ENCODE peak calls at places on chromosome 16, in five cellular contexts. S, Z, W, V and O are unnamed samples.

GRCh38 chr16:5412721-5413120 is 315.1 kb upstream of the EEF2KMT start:
- DNase-seq in S (no peak), Z (no peak), W (no peak), V (no peak), O (no peak)

GRCh38 chr16:31333686-31334649 is 21.0 kb upstream of the ITGAX start:
- DNase-seq in S (peak; percentile 22), Z (peak; percentile 26), W (no peak), V (peak; percentile 29), O (peak; percentile 9)

GRCh38 chr16:22624038-22624656 is 113.5 kb downstream of the NPIPB5 start:
- DNase-seq in S (no peak), Z (no peak), W (peak; percentile 80), V (no peak), O (no peak)

GRCh38 chr16:81705261-81705660 is 73.8 kb upstream of the PLCG2 start:
- DNase-seq in S (no peak), Z (no peak), W (peak; percentile 56), V (no peak), O (no peak)

GRCh38 chr16:17360810-17361209 is 110.0 kb downstream of the XYLT1 start:
- DNase-seq in S (no peak), Z (no peak), W (no peak), V (no peak), O (no peak)

GRCh38 chr16:89114159-89114981 is 20.7 kb downstream of the ACSF3 start:
- DNase-seq in S (peak; percentile 80), Z (peak; percentile 10), W (peak; percentile 76), V (no peak), O (no peak)

GRCh38 chr16:86346034-86346433 is 164.3 kb upstream of the FOXF1 start:
- DNase-seq in S (no peak), Z (no peak), W (no peak), V (no peak), O (no peak)

GRCh38 chr16:27302126-27302525 is 11.6 kb upstream of the IL4R start:
- DNase-seq in S (no peak), Z (no peak), W (no peak), V (no peak), O (no peak)

GRCh38 chr16:425740-426114 is 278 bp downstream of the RAB11FIP3 start:
- DNase-seq in S (no peak), Z (no peak), W (no peak), V (no peak), O (peak; percentile 32)

GRCh38 chr16:6528217-6528616 is 804.4 kb upstream of the RBFOX1 start:
- DNase-seq in S (no peak), Z (no peak), W (no peak), V (no peak), O (no peak)

GRCh38 chr16:13552062-13552959 is 367.6 kb upstream of the ERCC4 start:
- DNase-seq in S (peak; percentile 12), Z (no peak), W (no peak), V (no peak), O (no peak)

GRCh38 chr16:7456221-7456620 is 123.6 kb downstream of the RBFOX1 start:
- DNase-seq in S (no peak), Z (no peak), W (no peak), V (no peak), O (no peak)

GRCh38 chr16:85912271-85912974 is 13.5 kb downstream of the IRF8 start:
- DNase-seq in S (no peak), Z (peak; percentile 99), W (no peak), V (no peak), O (no peak)

GRCh38 chr16:75075688-75076268 is 40.8 kb downstream of the LDHD start:
- DNase-seq in S (no peak), Z (no peak), W (no peak), V (peak; percentile 11), O (no peak)

GRCh38 chr16:3026609-3027487 is 3.0 kb downstream of the THOC6 start:
- DNase-seq in S (no peak), Z (no peak), W (no peak), V (no peak), O (no peak)

GRCh38 chr16:3027488-3027795 is 3.6 kb downstream of the THOC6 start:
- DNase-seq in S (no peak), Z (no peak), W (no peak), V (no peak), O (no peak)

GRCh38 chr16:3028716-3029319 is 5.0 kb downstream of the THOC6 start:
- DNase-seq in S (no peak), Z (no peak), W (no peak), V (no peak), O (no peak)

GRCh38 chr16:3029499-3030127 is 5.8 kb downstream of the THOC6 start:
- DNase-seq in S (no peak), Z (peak; percentile 46), W (no peak), V (no peak), O (no peak)

GRCh38 chr16:3027983-3028715 is 4.3 kb downstream of the THOC6 start:
- DNase-seq in S (no peak), Z (peak; percentile 79), W (peak; percentile 98), V (peak; percentile 79), O (peak; percentile 76)
- H3K27me3 ChIP-seq in S (peaks cover 26% of the 10 kb centered on the region), Z (peaks cover 9% of the 10 kb centered on the region), W (peaks cover 32% of the 10 kb centered on the region), V (peaks cover 9% of the 10 kb centered on the region), O (no peaks in the 10 kb centered on the region)

GRCh38 chr16:49280861-49281331 is 742 bp downstream of the CBLN1 start:
- DNase-seq in S (no peak), Z (no peak), W (peak; percentile 59), V (no peak), O (no peak)
- H3K27me3 ChIP-seq in S (peaks cover 77% of the 10 kb centered on the region), Z (peaks cover 93% of the 10 kb centered on the region), W (peaks cover 90% of the 10 kb centered on the region), V (peaks cover 15% of the 10 kb centered on the region), O (peaks cover 16% of the 10 kb centered on the region)

DNA sequence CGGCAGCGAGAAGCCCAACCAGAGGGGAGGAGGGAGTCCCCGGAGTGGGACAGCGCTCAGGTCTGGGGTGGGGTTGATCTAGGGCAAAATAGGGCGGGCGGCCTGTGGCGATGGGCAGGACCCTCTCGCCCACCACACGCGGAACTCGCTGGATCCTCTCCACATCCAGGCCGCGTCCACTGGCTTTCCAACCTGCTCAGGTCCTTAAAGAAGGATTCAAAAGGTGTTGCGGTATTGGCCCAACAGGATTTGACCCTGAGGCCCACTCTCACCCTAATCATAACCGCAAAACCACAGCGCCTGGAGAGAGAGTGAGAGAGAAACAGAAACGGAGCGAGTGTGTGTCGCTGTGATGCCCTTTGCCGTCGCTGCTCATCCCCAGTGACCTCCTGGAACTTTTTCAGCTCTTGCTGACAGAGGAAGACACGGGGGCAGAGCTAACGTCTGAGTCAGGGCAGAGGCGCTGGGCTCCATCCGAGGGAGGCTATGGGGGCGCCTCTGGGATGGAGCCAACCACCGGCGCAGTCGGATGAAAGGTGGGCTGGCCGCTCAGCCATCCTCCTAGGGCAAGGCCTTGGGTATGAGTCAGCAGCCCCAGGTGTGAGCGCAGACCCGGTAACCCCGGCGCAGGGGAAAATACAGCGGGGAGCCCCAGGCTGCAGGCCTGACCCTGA is 16.7 kb upstream of the OR1F1 start:
- DNase-seq in S (no peak), Z (no peak), W (no peak), V (no peak), O (peak; percentile 55)
- H3K27me3 ChIP-seq in S (peaks cover 82% of the 10 kb centered on the region), Z (peaks cover 96% of the 10 kb centered on the region), W (peaks cover 80% of the 10 kb centered on the region), V (peaks cover 22% of the 10 kb centered on the region), O (peaks cover 30% of the 10 kb centered on the region)

DNA sequence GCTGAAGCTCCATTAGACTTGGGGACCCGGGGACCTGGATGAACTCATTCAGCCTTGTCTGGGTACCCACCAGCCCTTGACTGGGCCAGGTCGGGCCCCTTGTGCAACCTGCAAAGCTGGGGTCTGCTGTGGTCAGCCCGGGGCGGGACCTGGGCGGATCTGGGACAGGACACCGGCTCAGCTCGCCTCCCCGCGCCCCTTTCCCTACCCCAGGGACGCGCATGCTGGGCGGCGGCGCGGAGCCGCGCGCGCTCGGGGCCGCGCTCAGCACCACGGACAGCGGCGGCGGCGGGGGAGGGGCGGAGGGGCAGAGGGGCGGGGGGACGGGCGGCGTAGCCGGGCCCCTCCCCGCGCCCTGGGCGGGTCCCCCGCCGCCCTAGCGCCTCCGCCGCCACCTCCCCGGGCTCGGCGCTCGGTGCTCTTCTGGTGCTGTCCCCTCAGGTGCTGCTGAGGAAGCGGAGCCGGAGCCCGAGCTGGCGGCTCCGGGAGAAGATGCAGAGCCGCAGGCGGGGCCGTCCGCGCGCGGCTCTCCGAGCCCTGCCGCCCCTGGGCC is 7.4 kb downstream of the ACD start:
- DNase-seq in S (no peak), Z (peak; percentile 8), W (peak; percentile 74), V (no peak), O (no peak)
- H3K27me3 ChIP-seq in S (peaks cover 46% of the 10 kb centered on the region), Z (peaks cover 74% of the 10 kb centered on the region), W (peaks cover 37% of the 10 kb centered on the region), V (no peaks in the 10 kb centered on the region), O (no peaks in the 10 kb centered on the region)

GRCh38 chr16:49740190-49740589 is 115.7 kb downstream of the ZNF423 start:
- DNase-seq in S (no peak), Z (no peak), W (no peak), V (no peak), O (no peak)
- H3K27me3 ChIP-seq in S (no peaks in the 10 kb centered on the region), Z (no peaks in the 10 kb centered on the region), W (no peaks in the 10 kb centered on the region), V (no peaks in the 10 kb centered on the region), O (no peaks in the 10 kb centered on the region)